ENCODE peak calls at places on chromosomes 3 and 15, in eight cellular contexts. O, P, Y, V, U, K, W and T are unnamed samples.

GRCh38 chr3:27034255-27034654 is 334.9 kb downstream of the NEK10 start:
- DNase-seq in O (no peak), P (no peak), Y (no peak), V (no peak), U (no peak), K (no peak), W (no peak), T (no peak)

GRCh38 chr3:150253622-150254021 is 154.5 kb upstream of the TSC22D2 start:
- DNase-seq in O (no peak), P (no peak), Y (peak), V (peak), U (peak), K (no peak), W (no peak), T (no peak)

GRCh38 chr3:133986302-133986701 is 43.4 kb downstream of the SLCO2A1 start:
- DNase-seq in O (no peak), P (no peak), Y (no peak), V (no peak), U (no peak), K (no peak), W (no peak), T (peak)

GRCh38 chr3:59446775-59447465 is 397.1 kb upstream of the CFAP20DC start:
- DNase-seq in O (no peak), P (no peak), Y (no peak), V (no peak), U (no peak), K (no peak), W (no peak), T (no peak)

GRCh38 chr3:29185706-29186105 is 95.2 kb upstream of the RBMS3 start:
- DNase-seq in O (no peak), P (peak), Y (peak), V (no peak), U (no peak), K (no peak), W (no peak), T (no peak)

GRCh38 chr3:27216955-27217552 is 152.1 kb downstream of the NEK10 start:
- DNase-seq in O (no peak), P (peak), Y (peak), V (no peak), U (no peak), K (no peak), W (no peak), T (no peak)

GRCh38 chr15:65920825-65921309 is 51.6 kb downstream of the RAB11A start:
- DNase-seq in O (no peak), P (no peak), Y (no peak), V (no peak), U (no peak), K (no peak), W (no peak), T (no peak)

GRCh38 chr15:49225572-49226281 is 55.7 kb downstream of the GALK2 start:
- DNase-seq in O (no peak), P (peak), Y (peak), V (no peak), U (no peak), K (no peak), W (peak), T (no peak)

GRCh38 chr3:161284989-161285388 is 63.9 kb downstream of the NMD3 start:
- DNase-seq in O (no peak), P (no peak), Y (peak), V (no peak), U (no peak), K (no peak), W (no peak), T (no peak)

GRCh38 chr3:151468284-151468917 is 7.5 kb upstream of the IGSF10 start:
- DNase-seq in O (peak), P (peak), Y (peak), V (peak), U (peak), K (peak), W (peak), T (peak)

GRCh38 chr3:46114324-46114988 is 87.2 kb upstream of the XCR1 start:
- DNase-seq in O (no peak), P (peak), Y (peak), V (no peak), U (no peak), K (no peak), W (peak), T (peak)

GRCh38 chr3:188788621-188789081 is 383.1 kb upstream of the TPRG1 start:
- DNase-seq in O (peak), P (peak), Y (peak), V (no peak), U (no peak), K (no peak), W (peak), T (peak)

GRCh38 chr3:48428863-48429415 is 947 bp downstream of the PLXNB1 start:
- DNase-seq in O (no peak), P (no peak), Y (no peak), V (no peak), U (no peak), K (no peak), W (peak), T (no peak)

GRCh38 chr3:126554560-126555525 is 3.9 kb downstream of the C3orf22 start:
- DNase-seq in O (no peak), P (no peak), Y (no peak), V (no peak), U (no peak), K (no peak), W (no peak), T (no peak)

GRCh38 chr3:4429648-4430350 is 37.3 kb downstream of the SUMF1 start:
- DNase-seq in O (no peak), P (no peak), Y (no peak), V (no peak), U (no peak), K (no peak), W (no peak), T (no peak)

GRCh38 chr3:143220745-143221144 is 101.2 kb downstream of the CHST2 start:
- DNase-seq in O (no peak), P (no peak), Y (no peak), V (no peak), U (no peak), K (peak), W (no peak), T (no peak)

GRCh38 chr15:57994468-57995154 is 70.9 kb downstream of the ALDH1A2 start:
- DNase-seq in O (no peak), P (no peak), Y (no peak), V (peak), U (peak), K (no peak), W (no peak), T (no peak)

GRCh38 chr3:179528786-179529185 is 33.9 kb upstream of the ACTL6A start:
- DNase-seq in O (no peak), P (no peak), Y (peak), V (peak), U (no peak), K (no peak), W (no peak), T (no peak)

GRCh38 chr15:29132786-29133185 is 136.8 kb downstream of the NSMCE3 start:
- DNase-seq in O (no peak), P (no peak), Y (no peak), V (no peak), U (no peak), K (no peak), W (no peak), T (no peak)

GRCh38 chr3:72274511-72275295 is 489.8 kb upstream of the PROK2 start:
- DNase-seq in O (no peak), P (peak), Y (no peak), V (no peak), U (peak), K (peak), W (peak), T (peak)

GRCh38 chr3:12706504-12707253 is 42.8 kb upstream of the RAF1 start:
- DNase-seq in O (peak), P (peak), Y (peak), V (no peak), U (peak), K (peak), W (peak), T (peak)

GRCh38 chr15:74317820-74318375 is 49.5 kb downstream of the CYP11A1 start:
- DNase-seq in O (no peak), P (peak), Y (no peak), V (no peak), U (peak), K (no peak), W (peak), T (no peak)

GRCh38 chr3:109806929-109807328 is 469.6 kb upstream of the DPPA4 start:
- DNase-seq in O (peak), P (peak), Y (peak), V (no peak), U (no peak), K (peak), W (peak), T (peak)

GRCh38 chr15:76936671-76937070 is 5.1 kb downstream of the RCN2 start:
- DNase-seq in O (no peak), P (no peak), Y (peak), V (no peak), U (no peak), K (no peak), W (peak), T (peak)

GRCh38 chr3:53030864-53031445 is 14.9 kb downstream of the SFMBT1 start:
- DNase-seq in O (peak), P (no peak), Y (peak), V (no peak), U (no peak), K (no peak), W (no peak), T (no peak)

GRCh38 chr3:128294999-128295468 is 141.8 kb downstream of the EEFSEC start:
- DNase-seq in O (no peak), P (no peak), Y (no peak), V (no peak), U (no peak), K (peak), W (no peak), T (no peak)

GRCh38 chr15:39247574-39247973 is 333.3 kb upstream of the THBS1 start:
- DNase-seq in O (no peak), P (no peak), Y (no peak), V (no peak), U (no peak), K (no peak), W (peak), T (no peak)

GRCh38 chr15:37767841-37768455 is 166.5 kb upstream of the TMCO5A start:
- DNase-seq in O (no peak), P (peak), Y (no peak), V (no peak), U (no peak), K (no peak), W (no peak), T (no peak)

GRCh38 chr3:114519415-114519814 is 225.6 kb downstream of the TIGIT start:
- DNase-seq in O (no peak), P (peak), Y (peak), V (no peak), U (no peak), K (no peak), W (peak), T (peak)

GRCh38 chr15:72889545-72889944 is 106.0 kb upstream of the ADPGK start:
- DNase-seq in O (no peak), P (no peak), Y (no peak), V (no peak), U (no peak), K (no peak), W (no peak), T (no peak)

GRCh38 chr15:70490148-70490837 is 273.1 kb downstream of the UACA start:
- DNase-seq in O (no peak), P (no peak), Y (no peak), V (no peak), U (no peak), K (no peak), W (no peak), T (no peak)

GRCh38 chr3:43484926-43485488 is 136.8 kb downstream of the ANO10 start:
- DNase-seq in O (no peak), P (no peak), Y (no peak), V (no peak), U (no peak), K (no peak), W (no peak), T (no peak)

GRCh38 chr15:98147415-98147814 is 186.9 kb downstream of the ARRDC4 start:
- DNase-seq in O (no peak), P (no peak), Y (no peak), V (no peak), U (no peak), K (peak), W (no peak), T (peak)

GRCh38 chr3:34106879-34107278 is 308.4 kb downstream of the PDCD6IP start:
- DNase-seq in O (no peak), P (peak), Y (peak), V (peak), U (no peak), K (peak), W (peak), T (peak)